ENCODE peak calls at places on chromosomes 13 and 19, in eight cellular contexts. One of them, this sample, is unnamed.
A peak's percentile ranks its signal among the peaks of the same experiment; 100 is the strongest.

GRCh38 chr19:1704339-1704738 is 49.0 kb upstream of the ONECUT3 start:
- DNase-seq in H9: no peak
- DNase-seq in upper lobe of right lung: no peak
- DNase-seq in testis: no peak
- DNase-seq in psoas muscle: no peak
- DNase-seq in heart left ventricle: no peak
- DNase-seq in GM23338: no peak
- DNase-seq in thoracic aorta: no peak
- DNase-seq in this sample: no peak

GRCh38 chr19:44582581-44583265 is 30.6 kb upstream of the IGSF23 start:
- DNase-seq in H9: peak; percentile 79
- DNase-seq in upper lobe of right lung: peak; percentile 71
- DNase-seq in testis: peak; percentile 41
- DNase-seq in psoas muscle: peak; percentile 17
- DNase-seq in heart left ventricle: no peak
- DNase-seq in GM23338: peak; percentile 89
- DNase-seq in thoracic aorta: no peak
- DNase-seq in this sample: no peak

GRCh38 chr13:24512208-24513068 is at the start of gene PARP4:
- DNase-seq in H9: peak; percentile 81
- DNase-seq in upper lobe of right lung: peak; percentile 94
- DNase-seq in testis: peak; percentile 88
- DNase-seq in psoas muscle: peak; percentile 78
- DNase-seq in heart left ventricle: peak; percentile 75
- DNase-seq in GM23338: peak; percentile 91
- DNase-seq in thoracic aorta: no peak
- DNase-seq in this sample: peak; percentile 91

GRCh38 chr13:98978280-98978679 is 416 bp upstream of the DOCK9 start:
- DNase-seq in H9: no peak
- DNase-seq in upper lobe of right lung: no peak
- DNase-seq in testis: no peak
- DNase-seq in psoas muscle: no peak
- DNase-seq in heart left ventricle: no peak
- DNase-seq in GM23338: no peak
- DNase-seq in thoracic aorta: no peak
- DNase-seq in this sample: no peak

GRCh38 chr19:40424637-40425449 is 949 bp downstream of the SERTAD1 start:
- DNase-seq in H9: peak; percentile 48
- DNase-seq in upper lobe of right lung: no peak
- DNase-seq in testis: peak; percentile 46
- DNase-seq in psoas muscle: no peak
- DNase-seq in heart left ventricle: no peak
- DNase-seq in GM23338: peak; percentile 63
- DNase-seq in thoracic aorta: no peak
- DNase-seq in this sample: no peak

GRCh38 chr13:113787694-113788093 is 28.7 kb downstream of the TMEM255B start:
- DNase-seq in H9: no peak
- DNase-seq in upper lobe of right lung: peak; percentile 35
- DNase-seq in testis: no peak
- DNase-seq in psoas muscle: no peak
- DNase-seq in heart left ventricle: no peak
- DNase-seq in GM23338: no peak
- DNase-seq in thoracic aorta: no peak
- DNase-seq in this sample: no peak

GRCh38 chr19:18208098-18208951 is 4.5 kb upstream of the RAB3A start:
- DNase-seq in H9: peak; percentile 72
- DNase-seq in upper lobe of right lung: peak; percentile 75
- DNase-seq in testis: peak; percentile 63
- DNase-seq in psoas muscle: peak; percentile 49
- DNase-seq in heart left ventricle: no peak
- DNase-seq in GM23338: peak; percentile 80
- DNase-seq in thoracic aorta: no peak
- DNase-seq in this sample: peak; percentile 61

GRCh38 chr19:35135389-35135909 is 590 bp upstream of the LGI4 start:
- DNase-seq in H9: peak; percentile 84
- DNase-seq in upper lobe of right lung: peak; percentile 88
- DNase-seq in testis: peak; percentile 81
- DNase-seq in psoas muscle: peak; percentile 78
- DNase-seq in heart left ventricle: peak; percentile 80
- DNase-seq in GM23338: peak; percentile 87
- DNase-seq in thoracic aorta: no peak
- DNase-seq in this sample: peak; percentile 83

GRCh38 chr13:93036380-93036779 is 190.2 kb upstream of the GPC6 start:
- DNase-seq in H9: no peak
- DNase-seq in upper lobe of right lung: no peak
- DNase-seq in testis: no peak
- DNase-seq in psoas muscle: no peak
- DNase-seq in heart left ventricle: no peak
- DNase-seq in GM23338: no peak
- DNase-seq in thoracic aorta: no peak
- DNase-seq in this sample: no peak

GRCh38 chr19:13381827-13382632 is 124.2 kb downstream of the CACNA1A start:
- DNase-seq in H9: no peak
- DNase-seq in upper lobe of right lung: no peak
- DNase-seq in testis: no peak
- DNase-seq in psoas muscle: no peak
- DNase-seq in heart left ventricle: no peak
- DNase-seq in GM23338: no peak
- DNase-seq in thoracic aorta: no peak
- DNase-seq in this sample: no peak

GRCh38 chr19:13150919-13151604 is 851 bp downstream of the IER2 start:
- DNase-seq in H9: no peak
- DNase-seq in upper lobe of right lung: no peak
- DNase-seq in testis: peak; percentile 30
- DNase-seq in psoas muscle: no peak
- DNase-seq in heart left ventricle: peak; percentile 50
- DNase-seq in GM23338: no peak
- DNase-seq in thoracic aorta: no peak
- DNase-seq in this sample: no peak

GRCh38 chr13:45737571-45738002 is 35.5 kb downstream of the CBY2 start:
- DNase-seq in H9: peak; percentile 65
- DNase-seq in upper lobe of right lung: no peak
- DNase-seq in testis: no peak
- DNase-seq in psoas muscle: no peak
- DNase-seq in heart left ventricle: no peak
- DNase-seq in GM23338: peak; percentile 67
- DNase-seq in thoracic aorta: no peak
- DNase-seq in this sample: no peak

GRCh38 chr13:66794340-66795031 is 435.6 kb downstream of the PCDH9 start:
- DNase-seq in H9: no peak
- DNase-seq in upper lobe of right lung: no peak
- DNase-seq in testis: no peak
- DNase-seq in psoas muscle: no peak
- DNase-seq in heart left ventricle: no peak
- DNase-seq in GM23338: no peak
- DNase-seq in thoracic aorta: no peak
- DNase-seq in this sample: no peak

GRCh38 chr13:108407495-108407894 is 138.0 kb downstream of the TNFSF13B start:
- DNase-seq in H9: no peak
- DNase-seq in upper lobe of right lung: no peak
- DNase-seq in testis: no peak
- DNase-seq in psoas muscle: no peak
- DNase-seq in heart left ventricle: no peak
- DNase-seq in GM23338: no peak
- DNase-seq in thoracic aorta: no peak
- DNase-seq in this sample: no peak

GRCh38 chr19:5850743-5851293 is 431 bp downstream of the FUT3 start:
- DNase-seq in H9: no peak
- DNase-seq in upper lobe of right lung: peak; percentile 87
- DNase-seq in testis: no peak
- DNase-seq in psoas muscle: no peak
- DNase-seq in heart left ventricle: no peak
- DNase-seq in GM23338: no peak
- DNase-seq in thoracic aorta: no peak
- DNase-seq in this sample: peak; percentile 86

GRCh38 chr13:33322474-33322827 is 36.9 kb upstream of the STARD13 start:
- DNase-seq in H9: no peak
- DNase-seq in upper lobe of right lung: no peak
- DNase-seq in testis: peak; percentile 59
- DNase-seq in psoas muscle: peak; percentile 39
- DNase-seq in heart left ventricle: peak; percentile 40
- DNase-seq in GM23338: no peak
- DNase-seq in thoracic aorta: no peak
- DNase-seq in this sample: no peak

GRCh38 chr19:58218899-58219298 is 9.8 kb upstream of the ZNF544 start:
- DNase-seq in H9: peak; percentile 73
- DNase-seq in upper lobe of right lung: no peak
- DNase-seq in testis: peak; percentile 42
- DNase-seq in psoas muscle: no peak
- DNase-seq in heart left ventricle: no peak
- DNase-seq in GM23338: peak; percentile 72
- DNase-seq in thoracic aorta: no peak
- DNase-seq in this sample: no peak

GRCh38 chr13:46134961-46135522 is 30.2 kb upstream of the CPB2 start:
- DNase-seq in H9: peak; percentile 48
- DNase-seq in upper lobe of right lung: no peak
- DNase-seq in testis: no peak
- DNase-seq in psoas muscle: no peak
- DNase-seq in heart left ventricle: no peak
- DNase-seq in GM23338: peak; percentile 65
- DNase-seq in thoracic aorta: no peak
- DNase-seq in this sample: no peak

GRCh38 chr19:48413879-48414623 is 20.6 kb downstream of the GRIN2D start:
- DNase-seq in H9: peak; percentile 68
- DNase-seq in upper lobe of right lung: peak; percentile 59
- DNase-seq in testis: no peak
- DNase-seq in psoas muscle: no peak
- DNase-seq in heart left ventricle: no peak
- DNase-seq in GM23338: peak; percentile 56
- DNase-seq in thoracic aorta: no peak
- DNase-seq in this sample: no peak

GRCh38 chr13:99617474-99618255 is 116.4 kb downstream of the TM9SF2 start:
- DNase-seq in H9: peak; percentile 66
- DNase-seq in upper lobe of right lung: no peak
- DNase-seq in testis: peak; percentile 74
- DNase-seq in psoas muscle: peak; percentile 23
- DNase-seq in heart left ventricle: peak; percentile 30
- DNase-seq in GM23338: peak; percentile 89
- DNase-seq in thoracic aorta: no peak
- DNase-seq in this sample: no peak

GRCh38 chr19:45087531-45087930 is 5.4 kb upstream of the PPP1R37 start:
- DNase-seq in H9: no peak
- DNase-seq in upper lobe of right lung: no peak
- DNase-seq in testis: no peak
- DNase-seq in psoas muscle: no peak
- DNase-seq in heart left ventricle: no peak
- DNase-seq in GM23338: no peak
- DNase-seq in thoracic aorta: no peak
- DNase-seq in this sample: no peak

GRCh38 chr13:102402292-102402691 is 444 bp upstream of the FGF14 start:
- DNase-seq in H9: peak; percentile 92
- DNase-seq in upper lobe of right lung: no peak
- DNase-seq in testis: peak; percentile 28
- DNase-seq in psoas muscle: peak; percentile 25
- DNase-seq in heart left ventricle: peak; percentile 31
- DNase-seq in GM23338: peak; percentile 91
- DNase-seq in thoracic aorta: no peak
- DNase-seq in this sample: no peak

GRCh38 chr13:102868366-102868936 is 22.6 kb downstream of the ERCC5 start:
- DNase-seq in H9: no peak
- DNase-seq in upper lobe of right lung: no peak
- DNase-seq in testis: no peak
- DNase-seq in psoas muscle: no peak
- DNase-seq in heart left ventricle: no peak
- DNase-seq in GM23338: no peak
- DNase-seq in thoracic aorta: no peak
- DNase-seq in this sample: no peak

GRCh38 chr19:7953060-7953459 is 9.6 kb upstream of the TIMM44 start:
- DNase-seq in H9: no peak
- DNase-seq in upper lobe of right lung: no peak
- DNase-seq in testis: no peak
- DNase-seq in psoas muscle: no peak
- DNase-seq in heart left ventricle: no peak
- DNase-seq in GM23338: no peak
- DNase-seq in thoracic aorta: no peak
- DNase-seq in this sample: no peak

DNA sequence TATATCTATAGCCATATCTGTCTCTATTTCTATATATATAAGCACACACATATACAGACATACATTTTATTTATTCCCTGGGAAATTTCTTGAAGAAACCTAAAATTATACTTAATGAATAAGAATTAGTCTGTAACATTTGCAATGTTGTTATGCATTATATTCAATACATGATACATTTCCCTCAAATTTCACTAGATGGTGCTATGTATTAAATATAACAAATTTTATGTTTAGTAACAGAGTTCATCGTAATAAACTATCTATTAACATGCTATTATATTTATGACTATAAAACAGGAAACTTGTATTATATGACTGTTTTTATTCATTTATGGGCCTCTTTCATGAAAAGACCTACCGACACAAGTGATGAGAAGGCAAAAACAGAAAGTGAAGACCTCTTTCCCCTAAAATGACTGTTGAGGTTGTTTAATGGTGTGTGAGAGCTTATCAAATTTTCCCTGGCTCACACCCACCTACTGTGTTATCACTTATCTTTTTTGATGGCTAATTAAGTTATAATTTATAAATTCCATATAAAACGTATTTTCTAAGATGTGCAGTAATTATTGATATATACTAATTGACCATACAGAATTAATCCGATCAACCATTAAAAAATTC is 881.9 kb downstream of the SLITRK6 start:
- DNase-seq in H9: no peak
- DNase-seq in upper lobe of right lung: no peak
- DNase-seq in testis: no peak
- DNase-seq in psoas muscle: no peak
- DNase-seq in heart left ventricle: no peak
- DNase-seq in GM23338: peak; percentile 21
- DNase-seq in thoracic aorta: no peak
- DNase-seq in this sample: no peak
- TF ChIP-seq CTCF in H9: peak; percentile 68
- TF ChIP-seq CTCF in upper lobe of right lung: peak; percentile 52
- TF ChIP-seq CTCF in testis: no peak
- TF ChIP-seq CTCF in psoas muscle: peak; percentile 9
- TF ChIP-seq CTCF in heart left ventricle: peak; percentile 21
- TF ChIP-seq CTCF in GM23338: peak; percentile 58
- TF ChIP-seq CTCF in thoracic aorta: no peak
- TF ChIP-seq CTCF in this sample: peak; percentile 43

GRCh38 chr13:112726018-112726767 is 36.4 kb downstream of the ATP11A start:
- DNase-seq in H9: peak; percentile 28
- DNase-seq in upper lobe of right lung: peak; percentile 58
- DNase-seq in testis: no peak
- DNase-seq in psoas muscle: no peak
- DNase-seq in heart left ventricle: no peak
- DNase-seq in GM23338: no peak
- DNase-seq in thoracic aorta: no peak
- DNase-seq in this sample: peak; percentile 41
- H3K27ac ChIP-seq in H9: no peak overlapping the region
- H3K27ac ChIP-seq in upper lobe of right lung: peak overlapping the region; percentile 11
- H3K27ac ChIP-seq in testis: no peak overlapping the region
- H3K27ac ChIP-seq in psoas muscle: peak overlapping the region; percentile 83
- H3K27ac ChIP-seq in heart left ventricle: peak overlapping the region; percentile 92
- H3K27ac ChIP-seq in GM23338: no peak overlapping the region
- H3K27ac ChIP-seq in thoracic aorta: no peak overlapping the region
- H3K27ac ChIP-seq in this sample: peak overlapping the region; percentile 4

GRCh38 chr19:3003046-3003445 is 25.7 kb downstream of the TLE6 start:
- DNase-seq in H9: no peak
- DNase-seq in upper lobe of right lung: no peak
- DNase-seq in testis: peak; percentile 81
- DNase-seq in psoas muscle: no peak
- DNase-seq in heart left ventricle: no peak
- DNase-seq in GM23338: no peak
- DNase-seq in thoracic aorta: no peak
- DNase-seq in this sample: no peak
- H3K27me3 ChIP-seq in H9: no peaks in the 10 kb centered on the region
- H3K27me3 ChIP-seq in upper lobe of right lung: no peaks in the 10 kb centered on the region
- H3K27me3 ChIP-seq in testis: no peaks in the 10 kb centered on the region
- H3K27me3 ChIP-seq in psoas muscle: no peaks in the 10 kb centered on the region
- H3K27me3 ChIP-seq in heart left ventricle: no peaks in the 10 kb centered on the region
- H3K27me3 ChIP-seq in GM23338: no peaks in the 10 kb centered on the region
- H3K27me3 ChIP-seq in thoracic aorta: no peaks in the 10 kb centered on the region
- H3K27me3 ChIP-seq in this sample: no peaks in the 10 kb centered on the region

GRCh38 chr19:17125728-17126677 is 50.4 kb downstream of the MYO9B start:
- DNase-seq in H9: no peak
- DNase-seq in upper lobe of right lung: peak; percentile 86
- DNase-seq in testis: peak; percentile 59
- DNase-seq in psoas muscle: peak; percentile 66
- DNase-seq in heart left ventricle: peak; percentile 74
- DNase-seq in GM23338: peak; percentile 41
- DNase-seq in thoracic aorta: peak; percentile 41
- DNase-seq in this sample: peak; percentile 84
- TF ChIP-seq CTCF in H9: no peak
- TF ChIP-seq CTCF in upper lobe of right lung: no peak
- TF ChIP-seq CTCF in testis: no peak
- TF ChIP-seq CTCF in psoas muscle: no peak
- TF ChIP-seq CTCF in heart left ventricle: no peak
- TF ChIP-seq CTCF in GM23338: no peak
- TF ChIP-seq CTCF in thoracic aorta: no peak
- TF ChIP-seq CTCF in this sample: no peak

This sample was measured in lower lobe of right lung.